ENCODE peak calls at places on chromosomes 16 and 17, in nine cellular contexts. W is CD8-positive, alpha-beta memory T cell; X is ovary; A is IMR-90; K is left ventricle myocardium inferior; G is stomach; P is naive thymus-derived CD4-positive, alpha-beta T cell; C is BJ; T is CD4-positive, alpha-beta T cell. O is an unnamed sample. For H3K27me3, the result is how much of the 10 kb centered on the place peaks cover.

GRCh38 chr16:17435324-17435723 is 35.4 kb downstream of the XYLT1 start:
- DNase-seq in W (no peak), X (no peak), A (no peak), K (no peak), G (no peak), P (no peak), C (no peak), T (no peak), O (no peak)

GRCh38 chr17:19237389-19238166 is 412 bp downstream of the EPN2 start:
- DNase-seq in W (peak), X (peak), A (no peak), K (peak), G (peak), P (peak), C (no peak), T (no peak), O (peak)

GRCh38 chr17:15981646-15982580 is 17.6 kb downstream of the ZSWIM7 start:
- DNase-seq in W (no peak), X (no peak), A (peak), K (no peak), G (no peak), P (no peak), C (no peak), T (no peak), O (no peak)

GRCh38 chr17:40530988-40531971 is 29.9 kb upstream of the TNS4 start:
- DNase-seq in W (peak), X (no peak), A (no peak), K (no peak), G (no peak), P (peak), C (no peak), T (peak), O (no peak)

GRCh38 chr17:80747469-80747868 is 202.8 kb downstream of the RPTOR start:
- DNase-seq in W (no peak), X (no peak), A (no peak), K (no peak), G (no peak), P (no peak), C (no peak), T (no peak), O (no peak)

GRCh38 chr16:84726079-84726669 is 26.4 kb downstream of the USP10 start:
- DNase-seq in W (peak), X (peak), A (peak), K (peak), G (peak), P (peak), C (no peak), T (peak), O (peak)

GRCh38 chr16:82236415-82236814 is 66.4 kb upstream of the MPHOSPH6 start:
- DNase-seq in W (no peak), X (no peak), A (no peak), K (no peak), G (no peak), P (no peak), C (no peak), T (no peak), O (no peak)

GRCh38 chr17:21495281-21495680 is 119.1 kb downstream of the KCNJ12 start:
- DNase-seq in W (no peak), X (no peak), A (no peak), K (no peak), G (no peak), P (no peak), C (no peak), T (no peak), O (no peak)

GRCh38 chr16:63385714-63386113 is 1349.5 kb upstream of the CDH8 start:
- DNase-seq in W (no peak), X (no peak), A (no peak), K (no peak), G (no peak), P (no peak), C (no peak), T (no peak), O (no peak)

GRCh38 chr16:57941016-57941656 is 29.8 kb downstream of the CNGB1 start:
- DNase-seq in W (no peak), X (no peak), A (no peak), K (peak), G (peak), P (no peak), C (no peak), T (no peak), O (peak)

GRCh38 chr16:3235856-3236669 is 1.1 kb upstream of the ZNF200 start:
- DNase-seq in W (peak), X (peak), A (no peak), K (peak), G (peak), P (peak), C (no peak), T (peak), O (peak)

GRCh38 chr16:27154573-27155521 is 48.5 kb upstream of the KDM8 start:
- DNase-seq in W (peak), X (peak), A (peak), K (peak), G (peak), P (peak), C (no peak), T (peak), O (peak)

GRCh38 chr17:30254150-30254549 is 18.7 kb upstream of the SLC6A4 start:
- DNase-seq in W (no peak), X (no peak), A (no peak), K (no peak), G (no peak), P (no peak), C (no peak), T (no peak), O (no peak)

GRCh38 chr16:19926449-19927390 is 42.1 kb upstream of the GPRC5B start:
- DNase-seq in W (no peak), X (no peak), A (peak), K (no peak), G (no peak), P (no peak), C (peak), T (no peak), O (peak)

GRCh38 chr17:13310858-13311257 is 290.9 kb downstream of the HS3ST3A1 start:
- DNase-seq in W (no peak), X (no peak), A (no peak), K (no peak), G (no peak), P (no peak), C (no peak), T (no peak), O (no peak)

GRCh38 chr17:7011415-7011814 is 1.0 kb upstream of the RNASEK start:
- DNase-seq in W (no peak), X (no peak), A (no peak), K (no peak), G (no peak), P (no peak), C (no peak), T (no peak), O (no peak)

GRCh38 chr16:50996166-50996565 is 154.9 kb downstream of the SALL1 start:
- DNase-seq in W (no peak), X (no peak), A (no peak), K (no peak), G (no peak), P (no peak), C (no peak), T (no peak), O (no peak)

GRCh38 chr16:51419768-51420167 is 268.7 kb upstream of the SALL1 start:
- DNase-seq in W (no peak), X (no peak), A (no peak), K (no peak), G (no peak), P (no peak), C (no peak), T (no peak), O (no peak)

GRCh38 chr17:28406478-28406824 is 439 bp upstream of the SLC46A1 start:
- DNase-seq in W (no peak), X (no peak), A (no peak), K (no peak), G (no peak), P (no peak), C (no peak), T (no peak), O (peak)

GRCh38 chr16:24167129-24167528 is 89.0 kb upstream of the CACNG3 start:
- DNase-seq in W (no peak), X (no peak), A (no peak), K (no peak), G (no peak), P (no peak), C (no peak), T (no peak), O (no peak)

GRCh38 chr16:85780281-85780680 is 19.1 kb downstream of the EMC8 start:
- DNase-seq in W (no peak), X (no peak), A (no peak), K (no peak), G (no peak), P (no peak), C (no peak), T (no peak), O (no peak)

GRCh38 chr17:33580215-33580614 is 287.1 kb upstream of the ASIC2 start:
- DNase-seq in W (no peak), X (no peak), A (no peak), K (no peak), G (no peak), P (no peak), C (no peak), T (no peak), O (no peak)

GRCh38 chr17:69060835-69061234 is at the start of gene ABCA9:
- DNase-seq in W (no peak), X (no peak), A (peak), K (no peak), G (no peak), P (no peak), C (peak), T (no peak), O (no peak)

GRCh38 chr16:57875347-57875746 is 73.1 kb upstream of the KIFC3 start:
- DNase-seq in W (no peak), X (no peak), A (no peak), K (no peak), G (no peak), P (no peak), C (no peak), T (no peak), O (no peak)

GRCh38 chr16:50103764-50104163 is 38.0 kb downstream of the HEATR3 start:
- DNase-seq in W (no peak), X (no peak), A (no peak), K (no peak), G (no peak), P (no peak), C (no peak), T (no peak), O (no peak)

GRCh38 chr17:54117452-54117851 is 294.7 kb downstream of the KIF2B start:
- DNase-seq in W (no peak), X (no peak), A (no peak), K (no peak), G (no peak), P (no peak), C (no peak), T (no peak), O (no peak)

GRCh38 chr16:913817-914440 is 56.9 kb downstream of the LMF1 start:
- DNase-seq in W (no peak), X (no peak), A (no peak), K (no peak), G (no peak), P (no peak), C (no peak), T (no peak), O (no peak)

GRCh38 chr16:50096791-50097190 is 31.0 kb downstream of the HEATR3 start:
- DNase-seq in W (no peak), X (no peak), A (peak), K (no peak), G (no peak), P (no peak), C (peak), T (no peak), O (no peak)

GRCh38 chr16:22098538-22099255 is 6.4 kb downstream of the VWA3A start:
- DNase-seq in W (no peak), X (no peak), A (peak), K (no peak), G (no peak), P (peak), C (no peak), T (no peak), O (no peak)

GRCh38 chr16:78639775-78640174 is 540.3 kb downstream of the WWOX start:
- DNase-seq in W (no peak), X (no peak), A (no peak), K (no peak), G (no peak), P (no peak), C (no peak), T (no peak), O (no peak)

GRCh38 chr17:7136266-7136877 is 21.8 kb upstream of the ASGR2 start:
- DNase-seq in W (peak), X (peak), A (peak), K (peak), G (peak), P (peak), C (peak), T (peak), O (peak)

GRCh38 chr16:54185045-54185444 is 101.5 kb downstream of the IRX3 start:
- DNase-seq in W (no peak), X (no peak), A (no peak), K (no peak), G (no peak), P (no peak), C (no peak), T (no peak), O (no peak)

GRCh38 chr17:79559111-79559887 is 51.6 kb downstream of the RBFOX3 start:
- DNase-seq in W (no peak), X (no peak), A (no peak), K (no peak), G (no peak), P (no peak), C (no peak), T (no peak), O (no peak)
- H3K27me3 ChIP-seq in W (under half), X (under half), A (under half), K (half or more), G (half or more), P (under half), C (under half), T (under half), O (under half)

GRCh38 chr17:46797131-46797530 is 21.4 kb downstream of the WNT3 start:
- DNase-seq in W (no peak), X (no peak), A (no peak), K (no peak), G (no peak), P (no peak), C (no peak), T (no peak), O (no peak)

GRCh38 chr17:46796524-46796923 is 22.0 kb downstream of the WNT3 start:
- DNase-seq in W (no peak), X (no peak), A (no peak), K (no peak), G (no peak), P (no peak), C (no peak), T (no peak), O (no peak)

GRCh38 chr17:46794318-46794717 is 24.2 kb downstream of the WNT3 start:
- DNase-seq in W (no peak), X (no peak), A (no peak), K (no peak), G (no peak), P (no peak), C (no peak), T (no peak), O (no peak)

GRCh38 chr17:46795379-46795952 is 23.0 kb downstream of the WNT3 start:
- DNase-seq in W (no peak), X (no peak), A (no peak), K (no peak), G (no peak), P (no peak), C (no peak), T (no peak), O (no peak)

DNA sequence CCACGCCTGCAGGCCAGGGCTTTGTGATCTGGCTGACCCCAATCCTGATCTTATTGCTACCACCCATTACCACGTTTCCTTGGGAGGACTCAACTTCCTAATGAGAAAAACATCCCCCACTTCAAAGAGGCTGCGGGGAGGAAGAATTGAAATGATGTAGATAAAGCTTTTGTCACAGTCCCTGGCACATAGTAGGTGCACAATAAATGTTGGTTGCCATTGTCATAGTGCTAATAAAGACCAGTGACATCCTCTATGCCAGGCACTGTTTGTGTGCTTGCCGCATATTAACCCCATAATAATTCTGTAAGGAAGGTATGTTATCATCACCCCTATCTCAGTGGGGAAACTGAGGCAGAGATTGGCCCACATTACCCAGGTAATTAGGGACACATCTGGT is 22.4 kb downstream of the WNT3 start:
- DNase-seq in W (no peak), X (no peak), A (no peak), K (no peak), G (no peak), P (no peak), C (no peak), T (no peak), O (no peak)
- H3K27me3 ChIP-seq in W (under half), X (under half), A (half or more), K (half or more), G (under half), P (under half), C (under half), T (under half), O (under half)

GRCh38 chr17:49998836-49999511 is 4.0 kb upstream of the DLX3 start:
- DNase-seq in W (no peak), X (no peak), A (no peak), K (no peak), G (no peak), P (no peak), C (no peak), T (no peak), O (no peak)

GRCh38 chr17:49996495-49997255 is 1.7 kb upstream of the DLX3 start:
- DNase-seq in W (peak), X (peak), A (peak), K (peak), G (peak), P (peak), C (no peak), T (peak), O (peak)

GRCh38 chr17:49996121-49996494 is 1.1 kb upstream of the DLX3 start:
- DNase-seq in W (no peak), X (no peak), A (no peak), K (no peak), G (no peak), P (peak), C (no peak), T (no peak), O (no peak)

GRCh38 chr17:49997773-49998703 is 3.0 kb upstream of the DLX3 start:
- DNase-seq in W (peak), X (peak), A (peak), K (peak), G (peak), P (peak), C (peak), T (peak), O (peak)

GRCh38 chr17:49997256-49997735 is 2.3 kb upstream of the DLX3 start:
- DNase-seq in W (no peak), X (no peak), A (no peak), K (no peak), G (no peak), P (no peak), C (no peak), T (no peak), O (no peak)
- H3K27me3 ChIP-seq in W (half or more), X (under half), A (half or more), K (half or more), G (half or more), P (under half), C (under half), T (half or more), O (half or more)

GRCh38 chr17:52159159-52159809 is 770 bp upstream of the CA10 start:
- DNase-seq in W (no peak), X (no peak), A (no peak), K (no peak), G (no peak), P (no peak), C (no peak), T (no peak), O (no peak)
- H3K27me3 ChIP-seq in W (under half), X (under half), A (under half), K (half or more), G (under half), P (under half), C (under half), T (half or more), O (under half)

GRCh38 chr17:45700171-45701090 is 83.7 kb upstream of the CRHR1 start:
- DNase-seq in W (no peak), X (no peak), A (no peak), K (no peak), G (no peak), P (no peak), C (no peak), T (no peak), O (no peak)

GRCh38 chr17:45693792-45694191 is 90.3 kb upstream of the CRHR1 start:
- DNase-seq in W (no peak), X (no peak), A (no peak), K (no peak), G (no peak), P (no peak), C (no peak), T (no peak), O (no peak)

GRCh38 chr17:45696442-45696841 is 87.7 kb upstream of the CRHR1 start:
- DNase-seq in W (no peak), X (no peak), A (no peak), K (no peak), G (no peak), P (no peak), C (no peak), T (no peak), O (no peak)

GRCh38 chr17:45692661-45693060 is 91.5 kb upstream of the CRHR1 start:
- DNase-seq in W (no peak), X (no peak), A (no peak), K (no peak), G (no peak), P (no peak), C (no peak), T (no peak), O (no peak)

GRCh38 chr17:45697076-45697475 is 87.0 kb upstream of the CRHR1 start:
- DNase-seq in W (no peak), X (no peak), A (no peak), K (no peak), G (no peak), P (no peak), C (no peak), T (no peak), O (no peak)
- H3K27me3 ChIP-seq in W (under half), X (under half), A (under half), K (half or more), G (under half), P (under half), C (under half), T (under half), O (under half)